ENCODE peak calls at places on chromosomes 13 and 19, in four cellular contexts. J, N, L and G are unnamed samples.

GRCh38 chr13:24022568-24022967 is 125.3 kb upstream of the C1QTNF9B start:
- DNase-seq in J (no peak), N (no peak), L (no peak), G (no peak)

GRCh38 chr19:40724848-40725247 is 7.9 kb downstream of the ITPKC start:
- DNase-seq in J (no peak), N (no peak), L (no peak), G (no peak)

GRCh38 chr19:18224525-18225354 is 1.5 kb downstream of the PDE4C start:
- DNase-seq in J (peak; percentile 94), N (peak; percentile 98), L (peak; percentile 80), G (peak; percentile 93)

GRCh38 chr19:30419581-30420180 is 47.5 kb downstream of the ZNF536 start:
- DNase-seq in J (no peak), N (no peak), L (no peak), G (no peak)

GRCh38 chr19:18415177-18415867 is 3.9 kb upstream of the SSBP4 start:
- DNase-seq in J (peak; percentile 69), N (no peak), L (no peak), G (peak; percentile 92)

GRCh38 chr13:101327844-101328243 is 88.5 kb downstream of the NALCN start:
- DNase-seq in J (no peak), N (no peak), L (no peak), G (no peak)

GRCh38 chr19:4098493-4098892 is 25.4 kb downstream of the MAP2K2 start:
- DNase-seq in J (no peak), N (no peak), L (no peak), G (no peak)

GRCh38 chr13:91698308-91698707 is 299.9 kb downstream of the GPC5 start:
- DNase-seq in J (no peak), N (no peak), L (no peak), G (no peak)

GRCh38 chr13:72868229-72868628 is 86.3 kb downstream of the PIBF1 start:
- DNase-seq in J (no peak), N (no peak), L (no peak), G (no peak)

GRCh38 chr13:60282708-60283107 is 114.3 kb upstream of the TDRD3 start:
- DNase-seq in J (no peak), N (no peak), L (no peak), G (no peak)

GRCh38 chr19:18446811-18447359 is 9.0 kb upstream of the ISYNA1 start:
- DNase-seq in J (no peak), N (no peak), L (no peak), G (no peak)

GRCh38 chr19:48950159-48950558 is 4.5 kb upstream of the BAX start:
- DNase-seq in J (no peak), N (no peak), L (no peak), G (no peak)

GRCh38 chr19:11261902-11262839 is at the start of gene DOCK6:
- DNase-seq in J (peak; percentile 88), N (peak; percentile 63), L (no peak), G (no peak)

GRCh38 chr13:90485441-90485840 is 862.0 kb upstream of the MIR17HG start:
- DNase-seq in J (no peak), N (no peak), L (no peak), G (no peak)

GRCh38 chr13:108812165-108812564 is 182.8 kb downstream of the MYO16 start:
- DNase-seq in J (no peak), N (no peak), L (no peak), G (no peak)

GRCh38 chr19:39499932-39500331 is 1.2 kb downstream of the DLL3 start:
- DNase-seq in J (no peak), N (no peak), L (no peak), G (no peak)

GRCh38 chr19:50158577-50158976 is 4.5 kb downstream of the IZUMO2 start:
- DNase-seq in J (no peak), N (no peak), L (no peak), G (no peak)

GRCh38 chr19:10987621-10988297 is 26.9 kb downstream of the SMARCA4 start:
- DNase-seq in J (peak; percentile 11), N (no peak), L (no peak), G (no peak)

GRCh38 chr13:20769834-20770233 is 3.9 kb downstream of the EEF1AKMT1 start:
- DNase-seq in J (no peak), N (no peak), L (no peak), G (no peak)

GRCh38 chr19:18062043-18062442 is 24.7 kb downstream of the IL12RB1 start:
- DNase-seq in J (no peak), N (no peak), L (no peak), G (no peak)

GRCh38 chr13:46530084-46530935 is 22.7 kb upstream of the LRCH1 start:
- DNase-seq in J (no peak), N (no peak), L (no peak), G (no peak)

GRCh38 chr19:50333235-50333736 is 4.1 kb upstream of the KCNC3 start:
- DNase-seq in J (peak; percentile 76), N (no peak), L (peak; percentile 82), G (peak; percentile 74)

GRCh38 chr19:38389101-38389925 is 816 bp downstream of the SPRED3 start:
- DNase-seq in J (no peak), N (no peak), L (no peak), G (no peak)

GRCh38 chr13:71021810-71022422 is 845.1 kb downstream of the DACH1 start:
- DNase-seq in J (no peak), N (no peak), L (no peak), G (no peak)

GRCh38 chr19:575527-576506 is 3.4 kb downstream of the BSG start:
- DNase-seq in J (peak; percentile 56), N (no peak), L (no peak), G (no peak)

GRCh38 chr19:17765069-17765618 is 13.9 kb downstream of the FCHO1 start:
- DNase-seq in J (no peak), N (no peak), L (no peak), G (peak; percentile 95)

GRCh38 chr13:24247016-24247415 is 62.4 kb upstream of the C1QTNF9 start:
- DNase-seq in J (no peak), N (no peak), L (no peak), G (no peak)

GRCh38 chr13:19632915-19633339 is 532 bp upstream of the MPHOSPH8 start:
- DNase-seq in J (no peak), N (no peak), L (no peak), G (no peak)

GRCh38 chr13:59447031-59447430 is 716.7 kb downstream of the DIAPH3 start:
- DNase-seq in J (no peak), N (no peak), L (no peak), G (no peak)

GRCh38 chr19:51808333-51808986 is 13.5 kb downstream of the FPR3 start:
- DNase-seq in J (no peak), N (no peak), L (no peak), G (no peak)

GRCh38 chr19:13262450-13262849 is 112.2 kb downstream of the IER2 start:
- DNase-seq in J (peak; percentile 57), N (no peak), L (no peak), G (peak; percentile 14)

GRCh38 chr19:5397804-5398692 is 57.2 kb upstream of the ZNRF4 start:
- DNase-seq in J (peak; percentile 67), N (peak; percentile 33), L (no peak), G (no peak)

GRCh38 chr13:51305558-51305957 is 33.9 kb upstream of the SERPINE3 start:
- DNase-seq in J (no peak), N (no peak), L (no peak), G (no peak)

GRCh38 chr19:51026554-51026831 is at the start of gene KLK11:
- DNase-seq in J (no peak), N (no peak), L (no peak), G (no peak)

GRCh38 chr19:45952691-45953505 is 20.8 kb downstream of the NOVA2 start:
- DNase-seq in J (peak; percentile 88), N (no peak), L (no peak), G (peak; percentile 40)
- TF ChIP-seq SPI1 in J (no peak), N (peak; percentile 15), L (no peak), G (no peak)

DNA sequence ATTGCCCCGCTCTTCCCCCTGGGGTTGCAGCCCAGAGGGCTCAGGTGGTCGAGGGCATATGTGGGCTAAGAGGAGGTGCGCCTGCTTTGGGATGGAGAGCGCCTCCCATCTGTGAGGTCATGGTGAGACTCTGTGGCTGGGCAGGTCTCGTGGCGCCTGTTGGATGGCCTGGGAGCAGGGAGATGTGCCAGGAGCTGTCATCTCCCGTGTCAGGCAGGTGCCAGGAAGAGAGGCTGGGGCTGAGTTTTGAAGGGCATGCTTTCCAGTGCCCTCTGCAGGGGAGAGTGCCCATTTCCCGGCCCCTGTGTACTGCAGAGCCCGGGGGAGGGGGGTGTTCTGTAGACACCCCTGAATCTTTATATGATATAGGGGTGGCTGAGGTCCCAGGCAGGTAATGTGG is 2.8 kb downstream of the WTIP start:
- DNase-seq in J (no peak), N (no peak), L (no peak), G (no peak)
- TF ChIP-seq SPI1 in J (no peak), N (no peak), L (no peak), G (no peak)

GRCh38 chr13:111460548-111461444 is 140.4 kb downstream of the TEX29 start:
- DNase-seq in J (no peak), N (no peak), L (no peak), G (no peak)
- TF ChIP-seq SPI1 in J (no peak), N (no peak), L (no peak), G (no peak)

GRCh38 chr13:99977912-99978780 is 3.4 kb upstream of the ZIC2 start:
- DNase-seq in J (no peak), N (no peak), L (no peak), G (no peak)

GRCh38 chr13:99976502-99977115 is 5.0 kb upstream of the ZIC2 start:
- DNase-seq in J (no peak), N (no peak), L (no peak), G (no peak)

GRCh38 chr13:99978781-99979452 is 2.7 kb upstream of the ZIC2 start:
- DNase-seq in J (no peak), N (no peak), L (no peak), G (no peak)

GRCh38 chr13:99975626-99976025 is 4.1 kb upstream of the ZIC5 start:
- DNase-seq in J (no peak), N (no peak), L (no peak), G (no peak)

DNA sequence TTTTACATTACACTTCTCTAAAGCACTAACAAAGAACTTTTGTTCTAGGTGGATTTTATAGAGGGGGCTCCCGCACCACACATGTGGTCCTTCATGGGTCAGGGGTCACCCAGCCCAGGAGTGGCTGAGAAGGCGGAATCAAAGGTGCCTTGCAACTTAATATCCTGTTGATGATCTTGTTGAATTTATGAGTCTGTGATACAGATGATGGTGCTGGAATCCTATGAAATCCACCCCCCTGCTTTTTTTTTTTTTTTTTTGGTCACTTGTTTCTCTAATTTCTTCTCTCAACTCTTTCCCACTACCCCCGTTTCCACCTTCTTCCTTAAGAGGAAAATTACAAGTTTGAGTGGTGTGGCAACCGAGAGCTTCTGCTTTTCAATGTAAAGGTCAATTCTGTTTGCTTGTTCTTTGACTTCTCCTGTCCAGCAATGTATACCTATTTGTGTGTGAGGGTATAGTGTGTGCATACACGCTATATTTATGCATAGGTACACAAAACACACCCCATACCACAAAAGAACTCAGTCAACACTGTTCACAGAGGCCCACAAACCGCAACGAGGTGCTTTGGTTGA is 4.2 kb upstream of the ZIC2 start:
- DNase-seq in J (no peak), N (no peak), L (no peak), G (peak; percentile 36)
- TF ChIP-seq SPI1 in J (no peak), N (no peak), L (no peak), G (no peak)